ENCODE peak calls at places on chromosomes 5 and 9, in seven cellular contexts. H is lower leg skin, O is A549, T is GDM1, E is T-helper 17 cell, Z is Panc1, G is AG10803. P is an unnamed sample.
A peak's percentile ranks its signal among the peaks of the same experiment; 100 is the strongest.

GRCh38 chr9:112308576-112308975 is 24.8 kb downstream of the PTBP3 start:
- DNase-seq in E (no peak), H (no peak), G (no peak), Z (no peak), T (no peak), O (no peak), P (no peak)

GRCh38 chr9:87884578-87885459 is 2.1 kb downstream of the SPATA31E1 start:
- DNase-seq in O (no peak), T (no peak), E (no peak), G (no peak), Z (no peak), H (no peak), P (no peak)

GRCh38 chr5:378301-378891 is 56.9 kb downstream of the AHRR start:
- DNase-seq in T (no peak), Z (no peak), O (no peak), E (no peak), G (no peak), H (peak; percentile 58), P (no peak)

GRCh38 chr9:94168203-94169000 is 84.1 kb downstream of the PTPDC1 start:
- DNase-seq in O (no peak), H (no peak), T (no peak), G (peak; percentile 24), E (no peak), Z (no peak), P (no peak)

GRCh38 chr5:149257875-149258705 is 13.6 kb upstream of the AFAP1L1 start:
- DNase-seq in H (no peak), E (no peak), G (peak; percentile 80), Z (no peak), O (no peak), T (no peak), P (no peak)

GRCh38 chr9:77977210-77977611 is 54.4 kb downstream of the GNAQ start:
- DNase-seq in T (peak; percentile 82), E (peak; percentile 15), G (peak; percentile 77), H (no peak), Z (peak; percentile 15), O (peak; percentile 71), P (peak; percentile 50)

GRCh38 chr5:132592521-132592920 is 35.7 kb downstream of the RAD50 start:
- DNase-seq in Z (no peak), G (no peak), T (no peak), E (no peak), H (no peak), O (no peak), P (no peak)

GRCh38 chr9:70609542-70610286 is 195.3 kb upstream of the KLF9 start:
- DNase-seq in H (peak; percentile 86), O (no peak), T (no peak), G (peak; percentile 96), Z (no peak), E (no peak), P (no peak)

GRCh38 chr5:106269252-106269843 is 1401.4 kb downstream of the EFNA5 start:
- DNase-seq in O (peak; percentile 31), E (no peak), T (no peak), G (peak; percentile 47), H (no peak), Z (no peak), P (no peak)

GRCh38 chr5:56200856-56201638 is 32.1 kb downstream of the ANKRD55 start:
- DNase-seq in O (peak; percentile 90), G (peak; percentile 72), T (peak; percentile 51), Z (peak; percentile 79), H (no peak), E (peak; percentile 19), P (peak; percentile 70)

P was measured in lung.